ENCODE peak calls at places on chromosomes 4 and X, in four cellular contexts. R is astrocyte; Q is AML-193; X is CD4-positive, alpha-beta memory T cell. H is an unnamed sample.

GRCh38 chrX:30906726-30907125 is 17.7 kb upstream of the TAB3 start:
- DNase-seq in R (peak; percentile 92), Q (no peak), X (no peak), H (no peak)

GRCh38 chr4:9808077-9808476 is 26.6 kb downstream of the DRD5 start:
- DNase-seq in R (no peak), Q (no peak), X (no peak), H (no peak)

GRCh38 chr4:39526283-39526682 is 956 bp downstream of the UGDH start:
- DNase-seq in R (no peak), Q (no peak), X (no peak), H (no peak)

GRCh38 chr4:142777045-142777743 is 68.9 kb downstream of the INPP4B start:
- DNase-seq in R (no peak), Q (no peak), X (no peak), H (no peak)

GRCh38 chr4:86376850-86377249 is 17.0 kb upstream of the MAPK10 start:
- DNase-seq in R (no peak), Q (no peak), X (no peak), H (no peak)

GRCh38 chr4:118987959-118988634 is 99.4 kb downstream of the SYNPO2 start:
- DNase-seq in R (no peak), Q (no peak), X (no peak), H (no peak)

GRCh38 chr4:96205143-96205542 is 365.2 kb downstream of the PDHA2 start:
- DNase-seq in R (no peak), Q (no peak), X (no peak), H (no peak)

GRCh38 chrX:34612036-34612435 is 45.0 kb downstream of the TMEM47 start:
- DNase-seq in R (no peak), Q (no peak), X (no peak), H (no peak)

GRCh38 chr4:103099691-103100392 is at the start of gene BDH2:
- DNase-seq in R (peak; percentile 92), Q (peak; percentile 97), X (peak; percentile 81), H (peak; percentile 89)

GRCh38 chrX:39331062-39331704 is 529.9 kb downstream of the MID1IP1 start:
- DNase-seq in R (peak; percentile 39), Q (no peak), X (no peak), H (no peak)

GRCh38 chr4:125739760-125740159 is 425.0 kb downstream of the FAT4 start:
- DNase-seq in R (peak; percentile 50), Q (no peak), X (no peak), H (no peak)

GRCh38 chr4:89056292-89056952 is 563 bp downstream of the FAM13A start:
- DNase-seq in R (no peak), Q (no peak), X (no peak), H (no peak)

GRCh38 chr4:74400395-74400794 is 35.5 kb downstream of the EREG start:
- DNase-seq in R (no peak), Q (no peak), X (no peak), H (no peak)

GRCh38 chr4:13678186-13678924 is 50.8 kb upstream of the BOD1L1 start:
- DNase-seq in R (peak; percentile 23), Q (no peak), X (no peak), H (no peak)

GRCh38 chr4:180391613-180392012 is 1851.6 kb upstream of the TENM3 start:
- DNase-seq in R (no peak), Q (no peak), X (no peak), H (no peak)

GRCh38 chr4:26031704-26032103 is 117.7 kb downstream of the SMIM20 start:
- DNase-seq in R (no peak), Q (no peak), X (no peak), H (no peak)

GRCh38 chrX:130896816-130897508 is 6.0 kb downstream of the ENOX2 start:
- DNase-seq in R (peak; percentile 26), Q (no peak), X (no peak), H (no peak)

GRCh38 chr4:95548738-95549245 is at the start of gene UNC5C:
- DNase-seq in R (peak; percentile 76), Q (no peak), X (no peak), H (no peak)

GRCh38 chr4:83626245-83626843 is 90.4 kb downstream of the GPAT3 start:
- DNase-seq in R (no peak), Q (no peak), X (no peak), H (no peak)

GRCh38 chr4:121900132-121900983 is 30.1 kb upstream of the BBS7 start:
- DNase-seq in R (peak; percentile 18), Q (peak; percentile 44), X (peak; percentile 44), H (no peak)

GRCh38 chr4:16262188-16262587 is 35.9 kb upstream of the TAPT1 start:
- DNase-seq in R (no peak), Q (no peak), X (no peak), H (no peak)

GRCh38 chr4:182212211-182212761 is 30.9 kb upstream of the TENM3 start:
- DNase-seq in R (peak; percentile 59), Q (no peak), X (no peak), H (no peak)

GRCh38 chr4:156255205-156255604 is 301.5 kb upstream of the CTSO start:
- DNase-seq in R (no peak), Q (no peak), X (no peak), H (no peak)

GRCh38 chrX:81202413-81202794 is 502 bp downstream of the SH3BGRL start:
- DNase-seq in R (peak; percentile 8), Q (no peak), X (no peak), H (no peak)

GRCh38 chrX:152044383-152044782 is 69.9 kb upstream of the GABRE start:
- DNase-seq in R (no peak), Q (no peak), X (no peak), H (no peak)

GRCh38 chr4:19735012-19735411 is 516.7 kb upstream of the SLIT2 start:
- DNase-seq in R (no peak), Q (no peak), X (no peak), H (no peak)

GRCh38 chrX:74291577-74291963 is 12.4 kb upstream of the ZCCHC13 start:
- DNase-seq in R (no peak), Q (no peak), X (no peak), H (no peak)

GRCh38 chrX:1453951-1454785 is 1.5 kb upstream of the ASMTL start:
- DNase-seq in R (peak; percentile 31), Q (no peak), X (peak; percentile 87), H (no peak)

GRCh38 chr4:183561905-183562304 is 57.0 kb downstream of the ING2 start:
- DNase-seq in R (no peak), Q (no peak), X (no peak), H (no peak)

GRCh38 chr4:82984459-82984858 is 26.2 kb downstream of the LIN54 start:
- DNase-seq in R (peak; percentile 62), Q (no peak), X (no peak), H (no peak)

GRCh38 chr4:172962564-172963353 is 205.9 kb upstream of the GALNT7 start:
- DNase-seq in R (peak; percentile 96), Q (no peak), X (no peak), H (no peak)

GRCh38 chrX:53211391-53211978 is 13.5 kb downstream of the KDM5C start:
- DNase-seq in R (peak; percentile 50), Q (no peak), X (no peak), H (no peak)

GRCh38 chr4:13368262-13368661 is 115.9 kb downstream of the RAB28 start:
- DNase-seq in R (no peak), Q (no peak), X (no peak), H (no peak)

GRCh38 chr4:172785623-172786022 is 383.0 kb upstream of the GALNT7 start:
- DNase-seq in R (peak; percentile 17), Q (no peak), X (no peak), H (no peak)

GRCh38 chr4:176538217-176538925 is 218.6 kb downstream of the SPCS3 start:
- DNase-seq in R (peak; percentile 93), Q (no peak), X (no peak), H (no peak)

GRCh38 chr4:1150875-1151274 is 21.5 kb downstream of the SPON2 start:
- DNase-seq in R (no peak), Q (no peak), X (no peak), H (no peak)

GRCh38 chr4:20196476-20196875 is 55.2 kb upstream of the SLIT2 start:
- DNase-seq in R (no peak), Q (no peak), X (no peak), H (no peak)

GRCh38 chr4:123446791-123447474 is 50.3 kb downstream of the SPRY1 start:
- DNase-seq in R (no peak), Q (no peak), X (no peak), H (no peak)

H was measured in SIG-M5.